ENCODE peak calls at places on chromosomes 4 and X, in five cellular contexts. N, U, O, E and C are unnamed samples.

GRCh38 chr4:150315691-150316090 is 237.4 kb downstream of the DCLK2 start:
- DNase-seq in N (no peak), U (no peak), O (no peak), E (no peak), C (no peak)

GRCh38 chr4:99628040-99628439 is 29.6 kb downstream of the C4orf54 start:
- DNase-seq in N (no peak), U (no peak), O (no peak), E (no peak), C (no peak)

GRCh38 chr4:1517592-1518411 is 111.6 kb upstream of the NKX1-1 start:
- DNase-seq in N (no peak), U (no peak), O (no peak), E (no peak), C (no peak)

GRCh38 chr4:113423631-113424030 is 337.9 kb downstream of the CAMK2D start:
- DNase-seq in N (no peak), U (no peak), O (no peak), E (no peak), C (no peak)

GRCh38 chr4:125316391-125316780 is 1.6 kb downstream of the FAT4 start:
- DNase-seq in N (no peak), U (no peak), O (peak), E (no peak), C (no peak)

GRCh38 chr4:62548108-62548524 is 1348.0 kb downstream of the ADGRL3 start:
- DNase-seq in N (no peak), U (no peak), O (no peak), E (no peak), C (no peak)

GRCh38 chrX:140733766-140734342 is 24.3 kb downstream of the LINC00632 start:
- DNase-seq in N (no peak), U (peak), O (no peak), E (peak), C (peak)

GRCh38 chr4:3257691-3258482 is 8.9 kb downstream of the MSANTD1 start:
- DNase-seq in N (no peak), U (no peak), O (no peak), E (no peak), C (no peak)

GRCh38 chr4:141410839-141411238 is 190.1 kb downstream of the ZNF330 start:
- DNase-seq in N (no peak), U (no peak), O (no peak), E (no peak), C (no peak)

GRCh38 chrX:56800801-56801200 is 71.8 kb downstream of the NBDY start:
- DNase-seq in N (peak), U (no peak), O (no peak), E (peak), C (no peak)
- TF ChIP-seq CTCF in N (no peak), U (no peak), O (no peak), E (peak), C (no peak)

DNA sequence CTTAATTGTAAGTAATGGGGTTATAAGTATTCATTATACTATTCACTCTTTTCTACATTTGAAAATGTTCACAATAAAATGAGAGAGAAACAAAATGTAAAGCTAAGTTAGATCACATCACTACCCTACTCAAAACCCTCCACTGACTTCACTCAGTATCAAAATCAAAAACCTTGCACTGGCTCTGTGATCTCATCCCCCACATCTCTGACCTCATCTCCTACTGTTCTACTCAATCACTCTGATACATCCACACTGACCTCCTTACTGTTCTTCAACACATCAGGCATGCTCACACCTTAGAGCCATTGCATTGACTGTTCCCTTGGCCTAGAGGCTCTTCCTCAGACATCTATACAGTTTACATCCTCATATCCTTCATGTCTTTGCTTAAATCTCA is 50.7 kb downstream of the THOC2 start:
- DNase-seq in N (no peak), U (no peak), O (no peak), E (no peak), C (no peak)
- TF ChIP-seq CTCF in N (no peak), U (no peak), O (no peak), E (no peak), C (no peak)

GRCh38 chrX:38260231-38260630 is 39.6 kb upstream of the SRPX start:
- DNase-seq in N (no peak), U (no peak), O (no peak), E (peak), C (no peak)
- TF ChIP-seq CTCF in N (no peak), U (peak), O (no peak), E (peak), C (peak)

DNA sequence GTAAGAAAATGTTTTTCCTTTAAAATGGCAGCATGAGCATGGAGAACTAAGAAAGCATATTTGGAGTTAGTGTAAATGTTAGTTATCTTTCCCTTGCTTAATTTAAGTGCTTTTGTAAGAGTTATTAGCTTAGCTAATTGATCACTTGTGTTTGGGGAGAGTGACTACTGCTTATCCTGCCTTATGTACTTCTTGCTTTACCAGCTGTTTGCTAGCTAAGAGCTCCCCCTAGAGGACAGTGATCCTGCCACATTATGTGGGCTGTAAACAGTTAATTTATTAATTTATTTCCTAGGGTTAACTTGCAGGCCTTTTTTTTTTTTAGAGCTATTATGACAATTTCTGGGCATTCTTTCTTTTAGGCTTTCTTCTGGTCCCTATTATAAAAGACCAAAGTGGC is 435.8 kb downstream of the MAGEB5 start:
- DNase-seq in N (no peak), U (no peak), O (no peak), E (no peak), C (no peak)
- TF ChIP-seq CTCF in N (no peak), U (no peak), O (no peak), E (peak), C (peak)

GRCh38 chr4:108024078-108024990 is 34.6 kb downstream of the HADH start:
- DNase-seq in N (no peak), U (no peak), O (no peak), E (no peak), C (no peak)

GRCh38 chr4:108018038-108018883 is 28.6 kb downstream of the HADH start:
- DNase-seq in N (peak), U (peak), O (peak), E (peak), C (peak)

GRCh38 chr4:108013332-108013731 is 23.6 kb downstream of the HADH start:
- DNase-seq in N (no peak), U (no peak), O (no peak), E (no peak), C (no peak)

GRCh38 chr4:108013955-108014354 is 24.3 kb downstream of the HADH start:
- DNase-seq in N (no peak), U (no peak), O (no peak), E (no peak), C (no peak)

GRCh38 chr4:108018884-108019187 is 29.1 kb downstream of the HADH start:
- DNase-seq in N (no peak), U (no peak), O (no peak), E (no peak), C (no peak)
- TF ChIP-seq CTCF in N (peak), U (no peak), O (no peak), E (no peak), C (peak)

GRCh38 chrX:131675596-131676194 is 131.8 kb downstream of the OR13H1 start:
- DNase-seq in N (no peak), U (no peak), O (no peak), E (peak), C (no peak)
- TF ChIP-seq CTCF in N (no peak), U (no peak), O (no peak), E (peak), C (peak)

DNA sequence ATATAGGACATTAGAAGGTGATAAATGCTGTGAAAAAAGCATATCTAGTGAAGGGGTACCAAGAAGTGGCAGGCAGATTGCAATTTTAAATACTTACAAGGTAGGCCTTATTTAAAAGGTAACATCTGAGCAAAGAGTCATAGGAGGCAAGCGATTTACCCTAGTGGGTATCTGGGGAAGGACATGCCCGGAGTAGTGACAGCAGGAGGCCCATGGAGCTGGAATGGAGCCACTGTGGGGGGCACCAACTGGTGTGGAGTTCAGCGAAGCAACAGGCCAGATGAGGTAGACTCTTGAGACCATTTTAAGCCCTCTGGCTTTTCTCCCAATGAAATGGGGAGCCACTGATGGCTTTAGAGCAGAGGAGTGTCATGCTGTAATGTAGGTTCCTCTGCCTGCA is 37.3 kb downstream of the SEC24D start:
- DNase-seq in N (no peak), U (no peak), O (no peak), E (no peak), C (no peak)
- TF ChIP-seq CTCF in N (no peak), U (no peak), O (no peak), E (no peak), C (peak)